ENCODE peak calls at places on chromosomes 13 and 19, in nine cellular contexts. U is transverse colon, D is tibial nerve, G is NB4, X is sigmoid colon, E is heart left ventricle, J is A549, W is upper lobe of left lung, V is vagina. H is an unnamed sample.

GRCh38 chr19:19461671-19462622 is 53.4 kb downstream of the TSSK6 start:
- DNase-seq in D (no peak), X (peak; percentile 83), G (no peak), E (peak; percentile 70), W (peak; percentile 88), U (peak; percentile 72), V (no peak), J (no peak), H (no peak)

GRCh38 chr19:32522967-32523366 is 58.0 kb upstream of the PDCD5 start:
- DNase-seq in V (no peak), J (no peak), E (no peak), X (no peak), D (no peak), W (no peak), U (no peak), G (no peak), H (no peak)

GRCh38 chr13:109309625-109310363 is 476.6 kb downstream of the IRS2 start:
- DNase-seq in G (no peak), E (no peak), U (no peak), W (no peak), V (no peak), J (peak; percentile 11), X (no peak), D (no peak), H (no peak)

GRCh38 chr19:40650749-40651305 is 39.6 kb downstream of the NUMBL start:
- DNase-seq in D (peak; percentile 70), E (no peak), J (no peak), G (no peak), W (no peak), X (peak; percentile 86), U (no peak), V (no peak), H (no peak)

GRCh38 chr19:47418595-47419036 is 711 bp downstream of the MEIS3 start:
- DNase-seq in W (no peak), E (no peak), X (no peak), J (no peak), V (no peak), D (no peak), U (no peak), G (no peak), H (no peak)

GRCh38 chr13:96041326-96042092 is 11.7 kb downstream of the UGGT2 start:
- DNase-seq in V (no peak), W (peak; percentile 6), U (no peak), J (no peak), X (no peak), D (no peak), E (no peak), G (no peak), H (no peak)

GRCh38 chr19:22627526-22627925 is 6.6 kb upstream of the ZNF492 start:
- DNase-seq in V (no peak), X (no peak), E (no peak), G (no peak), J (no peak), U (no peak), W (no peak), D (no peak), H (no peak)

GRCh38 chr13:23730251-23730650 is 158.9 kb downstream of the MIPEP start:
- DNase-seq in W (no peak), U (no peak), D (no peak), E (no peak), X (no peak), J (no peak), G (no peak), V (no peak), H (no peak)

GRCh38 chr13:73261739-73262216 is 203.0 kb downstream of the KLF5 start:
- DNase-seq in E (no peak), W (no peak), X (no peak), D (no peak), V (no peak), G (no peak), U (no peak), J (no peak), H (no peak)

GRCh38 chr13:57665471-57665870 is 33.9 kb downstream of the PCDH17 start:
- DNase-seq in V (no peak), E (no peak), D (no peak), U (no peak), G (no peak), X (no peak), W (no peak), J (no peak), H (no peak)

GRCh38 chr19:18091217-18091608 is 4.5 kb upstream of the IL12RB1 start:
- DNase-seq in G (peak; percentile 81), E (peak; percentile 68), W (no peak), J (no peak), D (peak; percentile 53), V (no peak), X (peak; percentile 78), U (peak; percentile 78), H (no peak)

GRCh38 chr13:73303858-73304257 is 245.1 kb downstream of the KLF5 start:
- DNase-seq in J (no peak), V (no peak), U (no peak), G (no peak), W (no peak), D (no peak), X (no peak), E (no peak), H (peak; percentile 12)

GRCh38 chr19:7504684-7505083 is 11.2 kb upstream of the ZNF358 start:
- DNase-seq in E (no peak), W (no peak), V (no peak), J (no peak), G (no peak), X (no peak), U (no peak), D (no peak), H (no peak)

GRCh38 chr13:36870050-36870692 is 49.9 kb downstream of the SMAD9 start:
- DNase-seq in J (no peak), X (no peak), W (no peak), V (no peak), D (no peak), U (no peak), G (no peak), E (no peak), H (no peak)

GRCh38 chr13:109835321-109835720 is 48.9 kb upstream of the IRS2 start:
- DNase-seq in G (peak; percentile 12), U (no peak), J (no peak), X (no peak), D (no peak), W (no peak), V (no peak), E (no peak), H (no peak)

GRCh38 chr19:29974701-29975100 is 32.7 kb downstream of the URI1 start:
- DNase-seq in W (no peak), D (no peak), X (no peak), J (no peak), U (no peak), E (no peak), V (no peak), G (no peak), H (no peak)

GRCh38 chr19:36963262-36963661 is 47.1 kb downstream of the ZNF568 start:
- DNase-seq in W (no peak), V (no peak), U (no peak), G (no peak), X (no peak), E (no peak), J (no peak), D (no peak), H (no peak)

GRCh38 chr19:34936184-34936583 is 9.5 kb downstream of the ZNF30 start:
- DNase-seq in X (no peak), V (no peak), E (no peak), G (no peak), U (no peak), W (no peak), J (no peak), D (no peak), H (no peak)

GRCh38 chr13:28830580-28830979 is 10.4 kb downstream of the MTUS2 start:
- DNase-seq in G (no peak), X (no peak), V (no peak), W (no peak), D (no peak), E (no peak), J (no peak), U (no peak), H (no peak)

GRCh38 chr13:113090415-113090770 is 15.2 kb upstream of the F7 start:
- DNase-seq in J (no peak), E (no peak), G (no peak), W (no peak), D (no peak), X (peak; percentile 50), V (no peak), U (no peak), H (no peak)
- TF ChIP-seq POLR2A in J (no peak), E (no peak), G (no peak), W (no peak), D (no peak), X (no peak), V (no peak), U (no peak), H (no peak)

GRCh38 chr19:2441096-2441752 is 13.8 kb upstream of the TIMM13 start:
- DNase-seq in W (peak; percentile 73), E (no peak), G (no peak), D (no peak), X (no peak), U (no peak), J (no peak), V (no peak), H (no peak)
- TF ChIP-seq POLR2A in W (no peak), E (no peak), G (no peak), D (no peak), X (no peak), U (no peak), J (no peak), V (no peak), H (no peak)

GRCh38 chr19:3543150-3544053 is 4.4 kb downstream of the TEKTIP1 start:
- DNase-seq in G (no peak), V (no peak), J (no peak), X (peak; percentile 67), E (no peak), D (no peak), U (no peak), W (peak; percentile 81), H (no peak)
- TF ChIP-seq POLR2A in G (no peak), V (no peak), J (no peak), X (no peak), E (no peak), D (no peak), U (no peak), W (no peak), H (no peak)

DNA sequence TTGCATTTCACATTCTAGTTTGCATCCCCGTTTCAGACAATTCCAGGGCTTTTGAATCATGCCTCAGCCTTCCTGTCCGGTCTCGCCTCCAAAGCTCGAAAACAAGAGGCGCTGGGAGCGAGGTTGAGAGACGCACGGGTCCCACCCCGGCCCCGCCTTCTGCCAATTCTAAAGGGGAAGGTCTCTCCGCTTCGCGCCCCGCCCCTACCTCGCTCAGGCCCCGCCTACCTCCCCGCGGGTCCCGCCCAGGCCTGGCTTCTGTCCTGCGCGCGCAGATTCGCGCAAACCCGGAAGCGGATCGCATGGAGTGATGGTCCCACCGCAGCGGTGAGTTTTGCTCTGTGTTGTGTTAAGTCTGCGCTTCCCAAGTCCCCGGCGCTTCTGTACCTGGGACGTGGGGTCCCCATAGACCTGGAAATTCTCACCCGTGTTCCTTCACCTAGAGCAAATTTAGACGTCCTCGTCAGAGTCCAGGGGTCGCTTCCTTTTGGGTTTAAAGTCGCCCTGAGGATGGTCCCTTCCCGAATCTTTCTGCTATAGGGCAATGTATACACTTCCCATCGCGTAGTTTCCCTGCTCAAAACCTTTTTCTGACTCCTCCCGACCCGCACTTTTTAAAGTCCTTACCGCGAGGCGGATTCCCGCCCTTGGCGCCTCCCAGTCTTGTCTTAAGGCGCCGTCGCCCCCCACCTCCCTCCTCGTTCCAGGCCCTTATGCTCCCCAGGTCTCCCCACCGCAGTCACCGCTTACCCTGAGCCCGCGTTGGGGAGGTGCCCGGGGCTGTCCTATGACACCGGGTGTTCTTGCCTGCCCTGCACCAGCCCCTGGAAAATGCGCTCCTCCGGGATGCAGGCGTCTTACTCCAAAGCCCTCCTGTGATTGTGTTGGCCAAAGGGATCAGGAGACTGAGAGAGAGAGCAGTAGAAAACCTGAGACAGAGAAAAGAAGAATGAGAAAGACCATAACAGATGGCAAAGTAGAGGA is at the start of gene ZNF845:
- DNase-seq in G (peak; percentile 87), U (peak; percentile 98), D (peak; percentile 92), W (peak; percentile 99), X (peak; percentile 98), E (peak; percentile 96), J (peak; percentile 70), V (no peak), H (peak; percentile 91)
- TF ChIP-seq POLR2A in G (peak; percentile 82), U (peak; percentile 68), D (no peak), W (no peak), X (peak; percentile 44), E (peak; percentile 74), J (peak; percentile 76), V (peak; percentile 21), H (peak; percentile 91)